ENCODE peak calls at places on chromosomes 16 and 17, in nine cellular contexts. One of them, this sample, is unnamed.

GRCh38 chr17:5951912-5952311 is 118.3 kb upstream of the WSCD1 start:
- DNase-seq in heart right ventricle: no peak
- DNase-seq in uterus: no peak
- DNase-seq in cardiac muscle cell: no peak
- DNase-seq in gastrocnemius medialis: no peak
- DNase-seq in AG04449: no peak
- DNase-seq in HCT116: no peak
- DNase-seq in AG10803: no peak
- DNase-seq in endothelial cell of umbilical vein: no peak
- DNase-seq in this sample: no peak

GRCh38 chr17:16467044-16467443 is 24.9 kb downstream of the LRRC75A start:
- DNase-seq in endothelial cell of umbilical vein: no peak
- DNase-seq in gastrocnemius medialis: no peak
- DNase-seq in HCT116: no peak
- DNase-seq in heart right ventricle: no peak
- DNase-seq in uterus: no peak
- DNase-seq in AG04449: no peak
- DNase-seq in cardiac muscle cell: no peak
- DNase-seq in AG10803: no peak
- DNase-seq in this sample: no peak

GRCh38 chr16:61871837-61872777 is 164.1 kb downstream of the CDH8 start:
- DNase-seq in endothelial cell of umbilical vein: no peak
- DNase-seq in uterus: no peak
- DNase-seq in gastrocnemius medialis: no peak
- DNase-seq in cardiac muscle cell: no peak
- DNase-seq in heart right ventricle: no peak
- DNase-seq in AG04449: no peak
- DNase-seq in AG10803: no peak
- DNase-seq in HCT116: no peak
- DNase-seq in this sample: no peak

GRCh38 chr16:20916289-20916688 is 15.7 kb downstream of the LYRM1 start:
- DNase-seq in endothelial cell of umbilical vein: no peak
- DNase-seq in cardiac muscle cell: no peak
- DNase-seq in gastrocnemius medialis: no peak
- DNase-seq in AG10803: no peak
- DNase-seq in AG04449: no peak
- DNase-seq in uterus: no peak
- DNase-seq in HCT116: no peak
- DNase-seq in heart right ventricle: no peak
- DNase-seq in this sample: no peak

GRCh38 chr17:43094129-43094834 is 30.9 kb downstream of the BRCA1 start:
- DNase-seq in AG04449: no peak
- DNase-seq in AG10803: peak; percentile 77
- DNase-seq in heart right ventricle: no peak
- DNase-seq in gastrocnemius medialis: no peak
- DNase-seq in cardiac muscle cell: no peak
- DNase-seq in HCT116: no peak
- DNase-seq in uterus: no peak
- DNase-seq in endothelial cell of umbilical vein: no peak
- DNase-seq in this sample: no peak

GRCh38 chr17:32756696-32757095 is 120.2 kb downstream of the MYO1D start:
- DNase-seq in HCT116: no peak
- DNase-seq in cardiac muscle cell: no peak
- DNase-seq in AG10803: no peak
- DNase-seq in AG04449: no peak
- DNase-seq in uterus: no peak
- DNase-seq in gastrocnemius medialis: no peak
- DNase-seq in heart right ventricle: no peak
- DNase-seq in endothelial cell of umbilical vein: no peak
- DNase-seq in this sample: no peak

GRCh38 chr17:3556905-3557767 is 476 bp downstream of the TRPV3 start:
- DNase-seq in HCT116: no peak
- DNase-seq in cardiac muscle cell: no peak
- DNase-seq in uterus: no peak
- DNase-seq in AG10803: no peak
- DNase-seq in gastrocnemius medialis: peak; percentile 64
- DNase-seq in endothelial cell of umbilical vein: no peak
- DNase-seq in heart right ventricle: no peak
- DNase-seq in AG04449: no peak
- DNase-seq in this sample: no peak

GRCh38 chr17:72189781-72190593 is 69.2 kb downstream of the SOX9 start:
- DNase-seq in uterus: no peak
- DNase-seq in endothelial cell of umbilical vein: no peak
- DNase-seq in AG04449: no peak
- DNase-seq in cardiac muscle cell: peak; percentile 62
- DNase-seq in AG10803: no peak
- DNase-seq in heart right ventricle: no peak
- DNase-seq in gastrocnemius medialis: no peak
- DNase-seq in HCT116: no peak
- DNase-seq in this sample: peak; percentile 76

GRCh38 chr16:68259421-68259820 is 4.9 kb upstream of the SLC7A6 start:
- DNase-seq in endothelial cell of umbilical vein: no peak
- DNase-seq in AG04449: no peak
- DNase-seq in cardiac muscle cell: no peak
- DNase-seq in heart right ventricle: no peak
- DNase-seq in uterus: no peak
- DNase-seq in HCT116: no peak
- DNase-seq in gastrocnemius medialis: peak; percentile 74
- DNase-seq in AG10803: no peak
- DNase-seq in this sample: no peak

GRCh38 chr16:68257251-68257905 is 6.9 kb upstream of the SLC7A6 start:
- DNase-seq in AG04449: no peak
- DNase-seq in gastrocnemius medialis: peak; percentile 92
- DNase-seq in endothelial cell of umbilical vein: no peak
- DNase-seq in HCT116: no peak
- DNase-seq in AG10803: peak; percentile 17
- DNase-seq in heart right ventricle: no peak
- DNase-seq in uterus: no peak
- DNase-seq in cardiac muscle cell: no peak
- DNase-seq in this sample: no peak

GRCh38 chr16:68255712-68256111 is 8.6 kb upstream of the SLC7A6 start:
- DNase-seq in gastrocnemius medialis: no peak
- DNase-seq in cardiac muscle cell: no peak
- DNase-seq in AG04449: no peak
- DNase-seq in HCT116: no peak
- DNase-seq in AG10803: no peak
- DNase-seq in heart right ventricle: no peak
- DNase-seq in uterus: no peak
- DNase-seq in endothelial cell of umbilical vein: no peak
- DNase-seq in this sample: no peak

GRCh38 chr16:68259007-68259406 is 5.3 kb upstream of the SLC7A6 start:
- DNase-seq in endothelial cell of umbilical vein: no peak
- DNase-seq in AG04449: no peak
- DNase-seq in heart right ventricle: no peak
- DNase-seq in cardiac muscle cell: no peak
- DNase-seq in HCT116: no peak
- DNase-seq in AG10803: no peak
- DNase-seq in uterus: no peak
- DNase-seq in gastrocnemius medialis: peak; percentile 76
- DNase-seq in this sample: no peak

GRCh38 chr16:68257906-68258800 is 6.2 kb upstream of the SLC7A6 start:
- DNase-seq in AG10803: peak; percentile 86
- DNase-seq in endothelial cell of umbilical vein: peak; percentile 63
- DNase-seq in cardiac muscle cell: no peak
- DNase-seq in uterus: no peak
- DNase-seq in HCT116: no peak
- DNase-seq in AG04449: peak; percentile 31
- DNase-seq in gastrocnemius medialis: peak; percentile 93
- DNase-seq in heart right ventricle: no peak
- DNase-seq in this sample: no peak
- TF ChIP-seq CTCF in AG10803: no peak
- TF ChIP-seq CTCF in endothelial cell of umbilical vein: no peak
- TF ChIP-seq CTCF in cardiac muscle cell: no peak
- TF ChIP-seq CTCF in uterus: no peak
- TF ChIP-seq CTCF in HCT116: no peak
- TF ChIP-seq CTCF in AG04449: no peak
- TF ChIP-seq CTCF in gastrocnemius medialis: no peak
- TF ChIP-seq CTCF in heart right ventricle: no peak
- TF ChIP-seq CTCF in this sample: no peak

GRCh38 chr17:78918979-78919378 is 6.2 kb downstream of the TIMP2 start:
- DNase-seq in AG04449: no peak
- DNase-seq in endothelial cell of umbilical vein: no peak
- DNase-seq in HCT116: no peak
- DNase-seq in uterus: no peak
- DNase-seq in cardiac muscle cell: no peak
- DNase-seq in heart right ventricle: no peak
- DNase-seq in AG10803: no peak
- DNase-seq in gastrocnemius medialis: no peak
- DNase-seq in this sample: no peak

GRCh38 chr17:78912082-78912481 is 9.1 kb upstream of the CEP295NL start:
- DNase-seq in AG10803: no peak
- DNase-seq in AG04449: no peak
- DNase-seq in heart right ventricle: no peak
- DNase-seq in cardiac muscle cell: no peak
- DNase-seq in uterus: no peak
- DNase-seq in gastrocnemius medialis: no peak
- DNase-seq in endothelial cell of umbilical vein: no peak
- DNase-seq in HCT116: no peak
- DNase-seq in this sample: no peak

GRCh38 chr17:78917451-78918307 is 7.5 kb downstream of the TIMP2 start:
- DNase-seq in cardiac muscle cell: no peak
- DNase-seq in gastrocnemius medialis: no peak
- DNase-seq in endothelial cell of umbilical vein: no peak
- DNase-seq in HCT116: no peak
- DNase-seq in heart right ventricle: no peak
- DNase-seq in uterus: no peak
- DNase-seq in AG10803: no peak
- DNase-seq in AG04449: no peak
- DNase-seq in this sample: no peak

GRCh38 chr17:78919816-78920516 is 5.2 kb downstream of the TIMP2 start:
- DNase-seq in HCT116: no peak
- DNase-seq in cardiac muscle cell: no peak
- DNase-seq in gastrocnemius medialis: no peak
- DNase-seq in uterus: no peak
- DNase-seq in endothelial cell of umbilical vein: no peak
- DNase-seq in AG10803: no peak
- DNase-seq in heart right ventricle: no peak
- DNase-seq in AG04449: no peak
- DNase-seq in this sample: no peak

DNA sequence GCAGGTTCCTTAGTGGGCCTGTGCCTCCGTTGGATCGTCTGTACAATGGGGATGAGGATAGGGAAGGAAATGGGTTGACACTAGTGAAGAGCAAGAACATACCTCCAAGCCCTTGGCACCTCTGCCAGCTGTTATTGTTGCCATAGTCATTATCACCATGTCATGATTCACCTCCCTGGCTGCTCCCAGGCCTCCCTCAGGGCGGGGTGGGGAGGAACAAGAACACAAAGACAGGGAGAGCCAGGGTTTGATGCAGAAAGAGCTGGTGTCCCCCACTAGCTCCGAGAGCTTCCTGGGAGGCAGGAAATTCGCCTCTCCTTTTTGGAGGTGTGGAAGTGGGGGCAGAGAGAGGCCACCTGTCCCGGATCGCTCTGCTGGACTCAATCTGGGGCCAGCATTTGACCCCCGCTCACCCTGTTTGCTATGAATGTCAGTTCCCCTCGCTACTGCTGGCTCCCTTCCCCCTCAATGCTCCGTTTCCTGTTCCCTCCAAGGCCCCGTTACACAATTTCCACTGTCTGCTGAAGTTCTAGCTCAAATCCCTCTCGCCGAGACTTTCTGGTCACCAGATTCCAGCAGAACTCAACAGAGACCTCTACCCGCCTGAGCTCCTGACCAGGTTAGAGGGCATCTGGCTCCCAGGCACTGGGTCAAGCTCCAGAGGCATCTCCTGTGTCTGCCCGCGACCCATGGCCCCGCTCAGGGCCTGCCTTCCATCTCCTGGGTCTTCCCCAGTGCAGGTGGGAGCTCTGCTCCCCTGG is 9.1 kb downstream of the TIMP2 start:
- DNase-seq in AG10803: peak; percentile 71
- DNase-seq in cardiac muscle cell: peak; percentile 82
- DNase-seq in AG04449: no peak
- DNase-seq in endothelial cell of umbilical vein: peak; percentile 46
- DNase-seq in gastrocnemius medialis: peak; percentile 60
- DNase-seq in heart right ventricle: no peak
- DNase-seq in HCT116: peak; percentile 33
- DNase-seq in uterus: no peak
- DNase-seq in this sample: no peak
- H3K4me3 ChIP-seq in AG10803: peak overlapping the region; percentile 30
- H3K4me3 ChIP-seq in cardiac muscle cell: no peak overlapping the region
- H3K4me3 ChIP-seq in AG04449: peak overlapping the region; percentile 8
- H3K4me3 ChIP-seq in endothelial cell of umbilical vein: no peak overlapping the region
- H3K4me3 ChIP-seq in gastrocnemius medialis: no peak overlapping the region
- H3K4me3 ChIP-seq in heart right ventricle: peak overlapping the region; percentile 41
- H3K4me3 ChIP-seq in HCT116: peak overlapping the region; percentile 10
- H3K4me3 ChIP-seq in uterus: no peak overlapping the region
- H3K4me3 ChIP-seq in this sample: no peak overlapping the region

GRCh38 chr16:1626776-1627175 is 14.6 kb downstream of the CRAMP1 start:
- DNase-seq in endothelial cell of umbilical vein: no peak
- DNase-seq in HCT116: no peak
- DNase-seq in gastrocnemius medialis: no peak
- DNase-seq in uterus: no peak
- DNase-seq in heart right ventricle: no peak
- DNase-seq in AG10803: no peak
- DNase-seq in cardiac muscle cell: no peak
- DNase-seq in AG04449: no peak
- DNase-seq in this sample: no peak
- TF ChIP-seq CTCF in endothelial cell of umbilical vein: no peak
- TF ChIP-seq CTCF in HCT116: no peak
- TF ChIP-seq CTCF in gastrocnemius medialis: no peak
- TF ChIP-seq CTCF in uterus: no peak
- TF ChIP-seq CTCF in heart right ventricle: no peak
- TF ChIP-seq CTCF in AG10803: no peak
- TF ChIP-seq CTCF in cardiac muscle cell: no peak
- TF ChIP-seq CTCF in AG04449: no peak
- TF ChIP-seq CTCF in this sample: no peak

GRCh38 chr16:86429663-86430062 is 80.7 kb upstream of the FOXF1 start:
- DNase-seq in uterus: no peak
- DNase-seq in cardiac muscle cell: no peak
- DNase-seq in endothelial cell of umbilical vein: no peak
- DNase-seq in HCT116: no peak
- DNase-seq in AG10803: no peak
- DNase-seq in heart right ventricle: no peak
- DNase-seq in AG04449: no peak
- DNase-seq in gastrocnemius medialis: no peak
- DNase-seq in this sample: no peak

GRCh38 chr16:86430814-86431213 is 79.5 kb upstream of the FOXF1 start:
- DNase-seq in heart right ventricle: no peak
- DNase-seq in HCT116: no peak
- DNase-seq in AG10803: peak; percentile 7
- DNase-seq in endothelial cell of umbilical vein: no peak
- DNase-seq in AG04449: no peak
- DNase-seq in uterus: no peak
- DNase-seq in cardiac muscle cell: no peak
- DNase-seq in gastrocnemius medialis: no peak
- DNase-seq in this sample: no peak

GRCh38 chr16:86431540-86431939 is 78.8 kb upstream of the FOXF1 start:
- DNase-seq in endothelial cell of umbilical vein: no peak
- DNase-seq in HCT116: no peak
- DNase-seq in heart right ventricle: no peak
- DNase-seq in cardiac muscle cell: no peak
- DNase-seq in gastrocnemius medialis: no peak
- DNase-seq in AG10803: no peak
- DNase-seq in AG04449: no peak
- DNase-seq in uterus: no peak
- DNase-seq in this sample: no peak

GRCh38 chr16:86432048-86432447 is 78.3 kb upstream of the FOXF1 start:
- DNase-seq in gastrocnemius medialis: no peak
- DNase-seq in AG04449: no peak
- DNase-seq in uterus: no peak
- DNase-seq in HCT116: no peak
- DNase-seq in endothelial cell of umbilical vein: no peak
- DNase-seq in AG10803: no peak
- DNase-seq in heart right ventricle: no peak
- DNase-seq in cardiac muscle cell: no peak
- DNase-seq in this sample: no peak

GRCh38 chr16:86432691-86433090 is 77.6 kb upstream of the FOXF1 start:
- DNase-seq in cardiac muscle cell: no peak
- DNase-seq in uterus: no peak
- DNase-seq in gastrocnemius medialis: no peak
- DNase-seq in endothelial cell of umbilical vein: no peak
- DNase-seq in heart right ventricle: no peak
- DNase-seq in AG04449: no peak
- DNase-seq in AG10803: no peak
- DNase-seq in HCT116: no peak
- DNase-seq in this sample: no peak
- H3K4me3 ChIP-seq in cardiac muscle cell: no peak overlapping the region
- H3K4me3 ChIP-seq in uterus: no peak overlapping the region
- H3K4me3 ChIP-seq in gastrocnemius medialis: no peak overlapping the region
- H3K4me3 ChIP-seq in endothelial cell of umbilical vein: no peak overlapping the region
- H3K4me3 ChIP-seq in heart right ventricle: no peak overlapping the region
- H3K4me3 ChIP-seq in AG04449: no peak overlapping the region
- H3K4me3 ChIP-seq in AG10803: no peak overlapping the region
- H3K4me3 ChIP-seq in HCT116: no peak overlapping the region
- H3K4me3 ChIP-seq in this sample: no peak overlapping the region

This sample was measured in LNCaP clone FGC.